ENCODE peak calls at places on chromosomes 11 and 22, in eight cellular contexts. T, D, A, V, O, N, S and X are unnamed samples.
A peak's percentile ranks its signal among the peaks of the same experiment; 100 is the strongest.

GRCh38 chr11:64138413-64138812 is 27.5 kb downstream of the MACROD1 start:
- DNase-seq in T (no peak), D (no peak), A (no peak), V (no peak), O (no peak), N (no peak), S (no peak), X (no peak)

GRCh38 chr11:88689548-88690240 is 352.2 kb upstream of the CTSC start:
- DNase-seq in T (no peak), D (no peak), A (no peak), V (no peak), O (no peak), N (no peak), S (no peak), X (no peak)

GRCh38 chr11:17314904-17315426 is 36.6 kb upstream of the NCR3LG1 start:
- DNase-seq in T (no peak), D (no peak), A (no peak), V (no peak), O (no peak), N (no peak), S (no peak), X (no peak)

GRCh38 chr11:65471410-65471762 is 27.5 kb upstream of the MALAT1 start:
- DNase-seq in T (peak; percentile 62), D (no peak), A (no peak), V (peak; percentile 89), O (peak; percentile 79), N (peak; percentile 87), S (no peak), X (peak; percentile 74)

GRCh38 chr11:114340311-114341131 is 44.3 kb downstream of the NNMT start:
- DNase-seq in T (peak; percentile 27), D (no peak), A (peak; percentile 52), V (no peak), O (peak; percentile 27), N (peak; percentile 44), S (no peak), X (peak; percentile 76)

GRCh38 chr22:42303304-42304020 is 33.0 kb upstream of the TCF20 start:
- DNase-seq in T (no peak), D (no peak), A (no peak), V (no peak), O (no peak), N (no peak), S (no peak), X (no peak)

GRCh38 chr11:125410091-125410490 is 86.0 kb downstream of the FEZ1 start:
- DNase-seq in T (no peak), D (no peak), A (no peak), V (no peak), O (no peak), N (no peak), S (no peak), X (no peak)

GRCh38 chr11:72228229-72228843 is 3.8 kb downstream of the INPPL1 start:
- DNase-seq in T (no peak), D (no peak), A (no peak), V (peak; percentile 71), O (no peak), N (no peak), S (no peak), X (no peak)

GRCh38 chr22:43479311-43479710 is 67.5 kb downstream of the MPPED1 start:
- DNase-seq in T (no peak), D (no peak), A (no peak), V (peak; percentile 43), O (no peak), N (no peak), S (no peak), X (no peak)

GRCh38 chr22:50676661-50677492 is 4.3 kb downstream of the SHANK3 start:
- DNase-seq in T (no peak), D (no peak), A (no peak), V (peak; percentile 38), O (no peak), N (peak; percentile 29), S (no peak), X (no peak)

GRCh38 chr11:35553831-35554230 is 28.4 kb upstream of the PAMR1 start:
- DNase-seq in T (no peak), D (no peak), A (peak; percentile 94), V (no peak), O (no peak), N (peak; percentile 56), S (no peak), X (no peak)

GRCh38 chr22:47194476-47195155 is 432.2 kb downstream of the TBC1D22A start:
- DNase-seq in T (no peak), D (no peak), A (no peak), V (peak; percentile 63), O (peak; percentile 4), N (no peak), S (no peak), X (no peak)

GRCh38 chr22:31488346-31488883 is 1.2 kb downstream of the EIF4ENIF1 start:
- DNase-seq in T (no peak), D (no peak), A (no peak), V (no peak), O (no peak), N (no peak), S (no peak), X (no peak)